ENCODE peak calls at places on chromosomes 13 and 19, in six cellular contexts. V is anterior cingulate cortex, O is NCI-H2081, R is GM23248, L is CMK, Y is HS-27A. E is an unnamed sample.
A peak's percentile ranks its signal among the peaks of the same experiment; 100 is the strongest.

GRCh38 chr19:48645652-48646191 is at the start of gene CA11:
- DNase-seq in Y (no peak), L (no peak), V (peak; percentile 76), O (no peak), R (peak; percentile 36), E (peak; percentile 42)

GRCh38 chr13:106100261-106100919 is 435.1 kb downstream of the EFNB2 start:
- DNase-seq in V (no peak), R (no peak), O (peak; percentile 33), L (no peak), Y (no peak), E (no peak)

GRCh38 chr19:54391589-54392061 is 23.6 kb upstream of the TTYH1 start:
- DNase-seq in L (no peak), Y (no peak), V (no peak), O (no peak), R (no peak), E (no peak)

GRCh38 chr13:59425211-59425721 is 738.5 kb downstream of the DIAPH3 start:
- DNase-seq in O (no peak), L (no peak), V (no peak), Y (peak; percentile 57), R (peak; percentile 43), E (peak; percentile 67)

GRCh38 chr13:46963874-46964273 is 67.0 kb upstream of the HTR2A start:
- DNase-seq in R (no peak), V (no peak), Y (no peak), L (no peak), O (no peak), E (no peak)

GRCh38 chr19:18966304-18966703 is 25.3 kb upstream of the HOMER3 start:
- DNase-seq in Y (no peak), O (no peak), R (no peak), L (no peak), V (no peak), E (no peak)

GRCh38 chr19:5718579-5719273 is 1.2 kb downstream of the LONP1 start:
- DNase-seq in O (no peak), R (peak; percentile 91), L (peak; percentile 49), Y (peak; percentile 38), V (no peak), E (peak; percentile 90)

GRCh38 chr19:41939861-41940442 is 11.7 kb upstream of the ERFL start:
- DNase-seq in Y (no peak), L (no peak), V (no peak), O (no peak), R (peak; percentile 48), E (peak; percentile 57)

GRCh38 chr19:30158067-30158892 is 213.9 kb upstream of the ZNF536 start:
- DNase-seq in R (no peak), Y (no peak), V (no peak), O (no peak), L (no peak), E (no peak)

GRCh38 chr13:94602467-94602866 is 810 bp downstream of the GPR180 start:
- DNase-seq in L (no peak), O (no peak), Y (no peak), R (no peak), V (no peak), E (no peak)

GRCh38 chr13:46345866-46346265 is 41.2 kb downstream of the RUBCNL start:
- DNase-seq in L (no peak), Y (no peak), V (no peak), O (no peak), R (peak; percentile 74), E (peak; percentile 20)

GRCh38 chr19:12946092-12946845 is 607 bp downstream of the RAD23A start:
- DNase-seq in L (peak; percentile 53), Y (no peak), R (peak; percentile 96), O (peak; percentile 30), V (no peak), E (peak; percentile 81)

GRCh38 chr13:83423361-83423760 is 458.9 kb downstream of the SLITRK1 start:
- DNase-seq in L (no peak), V (no peak), R (no peak), Y (no peak), O (no peak), E (no peak)

GRCh38 chr13:19713186-19713965 is 69.4 kb downstream of the PSPC1 start:
- DNase-seq in V (no peak), O (no peak), Y (no peak), L (no peak), R (peak; percentile 44), E (peak; percentile 79)

GRCh38 chr13:76600086-76600485 is 286.1 kb downstream of the KCTD12 start:
- DNase-seq in L (no peak), O (no peak), V (no peak), R (peak; percentile 4), Y (no peak), E (no peak)

GRCh38 chr19:2089727-2090053 is 6.4 kb downstream of the MOB3A start:
- DNase-seq in L (no peak), O (no peak), R (no peak), Y (no peak), V (no peak), E (no peak)

GRCh38 chr19:8965887-8966286 is 44.3 kb downstream of the MUC16 start:
- DNase-seq in Y (no peak), V (no peak), L (no peak), R (no peak), O (no peak), E (no peak)

GRCh38 chr19:45645631-45646344 is 6.6 kb upstream of the EML2 start:
- DNase-seq in V (peak; percentile 94), O (peak; percentile 78), L (peak; percentile 80), Y (no peak), R (peak; percentile 92), E (peak; percentile 93)

GRCh38 chr19:18194554-18195238 is 1.7 kb downstream of the MPV17L2 start:
- DNase-seq in Y (no peak), L (no peak), O (no peak), R (peak; percentile 60), V (peak; percentile 38), E (peak; percentile 36)

GRCh38 chr19:33195711-33196347 is 1.7 kb downstream of the LRP3 start:
- DNase-seq in Y (no peak), O (no peak), L (no peak), V (no peak), R (no peak), E (no peak)

GRCh38 chr19:43524922-43525835 is 1.8 kb downstream of the ETHE1 start:
- DNase-seq in Y (no peak), O (no peak), V (no peak), L (no peak), R (peak; percentile 70), E (peak; percentile 79)

GRCh38 chr19:46471116-46471733 is at the start of gene PNMA8A:
- DNase-seq in V (peak; percentile 88), O (no peak), R (peak; percentile 84), Y (no peak), L (no peak), E (peak; percentile 59)

GRCh38 chr19:47109541-47110375 is 3.8 kb downstream of the ZC3H4 start:
- DNase-seq in V (no peak), R (peak; percentile 60), Y (no peak), O (no peak), L (no peak), E (peak; percentile 55)

GRCh38 chr13:110415669-110416068 is 108.6 kb downstream of the COL4A2 start:
- DNase-seq in V (no peak), R (peak; percentile 49), O (no peak), L (no peak), Y (no peak), E (no peak)

GRCh38 chr13:23643828-23644419 is 73.7 kb downstream of the TNFRSF19 start:
- DNase-seq in V (no peak), Y (no peak), O (no peak), L (no peak), R (peak; percentile 1), E (no peak)

GRCh38 chr19:6772028-6772865 is at the start of gene VAV1:
- DNase-seq in R (no peak), V (peak; percentile 32), O (no peak), Y (no peak), L (peak; percentile 91), E (no peak)

GRCh38 chr13:73835138-73835721 is 299.0 kb downstream of the KLF12 start:
- DNase-seq in L (peak; percentile 26), R (peak; percentile 55), Y (no peak), V (no peak), O (peak; percentile 23), E (peak; percentile 54)

GRCh38 chr19:46497773-46498172 is 2.1 kb upstream of the PNMA8B start:
- DNase-seq in L (no peak), V (no peak), O (no peak), Y (no peak), R (no peak), E (no peak)

GRCh38 chr13:98592353-98592740 is 15.4 kb upstream of the STK24 start:
- DNase-seq in Y (no peak), L (no peak), O (no peak), V (no peak), R (no peak), E (no peak)

GRCh38 chr19:47619763-47620162 is 10.8 kb downstream of the BICRA start:
- DNase-seq in Y (no peak), O (no peak), V (no peak), R (no peak), L (no peak), E (no peak)

GRCh38 chr19:36060430-36060829 is 5.7 kb downstream of the WDR62 start:
- DNase-seq in R (peak; percentile 70), Y (no peak), L (no peak), O (no peak), V (peak; percentile 54), E (peak; percentile 43)

GRCh38 chr19:49800771-49801170 is 12.3 kb downstream of the FUZ start:
- DNase-seq in Y (no peak), O (no peak), V (no peak), L (no peak), R (no peak), E (no peak)

GRCh38 chr19:6056801-6057650 is 53.3 kb downstream of the RFX2 start:
- DNase-seq in Y (no peak), V (peak; percentile 57), R (peak; percentile 98), L (no peak), O (peak; percentile 69), E (peak; percentile 92)

GRCh38 chr13:32682740-32683139 is 96.5 kb downstream of the PDS5B start:
- DNase-seq in O (no peak), Y (no peak), L (no peak), R (no peak), V (no peak), E (no peak)

GRCh38 chr19:12834976-12835757 is 788 bp upstream of the RTBDN start:
- DNase-seq in O (no peak), V (peak; percentile 72), Y (no peak), L (no peak), R (peak; percentile 70), E (peak; percentile 33)

GRCh38 chr13:104196611-104197010 is 1130.4 kb upstream of the SLC10A2 start:
- DNase-seq in R (no peak), Y (no peak), V (no peak), L (no peak), O (no peak), E (no peak)

GRCh38 chr19:6663236-6664187 is 6.4 kb downstream of the TNFSF14 start:
- DNase-seq in V (no peak), Y (no peak), O (no peak), L (no peak), R (peak; percentile 53), E (no peak)

GRCh38 chr19:17390665-17391370 is 3.2 kb downstream of the CCDC194 start:
- DNase-seq in O (peak; percentile 90), L (peak; percentile 69), Y (no peak), V (peak; percentile 89), R (peak; percentile 96), E (peak; percentile 92)

GRCh38 chr13:98571955-98572662 is 4.8 kb downstream of the STK24 start:
- DNase-seq in O (peak; percentile 3), V (no peak), R (peak; percentile 82), Y (no peak), L (no peak), E (peak; percentile 55)